ENCODE peak calls at places on chromosomes 13 and 19, in five cellular contexts. D is gastrocnemius medialis, A is right lobe of liver, Y is IMR-90, X is prostate gland. L is an unnamed sample.

GRCh38 chr13:113532156-113532806 is 41.8 kb upstream of the DCUN1D2 start:
- DNase-seq in D (no peak), A (no peak), Y (peak), X (no peak), L (peak)

GRCh38 chr19:41708481-41708880 is at the start of gene CEACAM5:
- DNase-seq in D (no peak), A (no peak), Y (no peak), X (no peak), L (no peak)

GRCh38 chr13:34086281-34086680 is 268.3 kb downstream of the RFC3 start:
- DNase-seq in D (no peak), A (no peak), Y (no peak), X (no peak), L (no peak)

GRCh38 chr19:54095136-54095858 is 5.3 kb downstream of the OSCAR start:
- DNase-seq in D (no peak), A (no peak), Y (no peak), X (no peak), L (no peak)

GRCh38 chr19:54160182-54160811 is 776 bp upstream of the LENG1 start:
- DNase-seq in D (no peak), A (peak), Y (peak), X (no peak), L (no peak)

GRCh38 chr13:25981060-25981459 is 70.8 kb downstream of the SHISA2 start:
- DNase-seq in D (no peak), A (no peak), Y (no peak), X (no peak), L (no peak)

GRCh38 chr13:20340759-20341161 is 108.6 kb upstream of the GJB6 start:
- DNase-seq in D (no peak), A (no peak), Y (no peak), X (no peak), L (peak)

GRCh38 chr19:21947775-21948174 is 63.0 kb downstream of the ZNF208 start:
- DNase-seq in D (no peak), A (no peak), Y (no peak), X (no peak), L (no peak)

GRCh38 chr13:30016398-30016797 is 166.0 kb upstream of the UBL3 start:
- DNase-seq in D (no peak), A (no peak), Y (no peak), X (no peak), L (no peak)

GRCh38 chr13:95445116-95445515 is 107.4 kb upstream of the CLDN10 start:
- DNase-seq in D (no peak), A (no peak), Y (no peak), X (no peak), L (no peak)

GRCh38 chr13:73715910-73716257 is 418.3 kb downstream of the KLF12 start:
- DNase-seq in D (no peak), A (no peak), Y (no peak), X (no peak), L (no peak)

GRCh38 chr13:39132286-39132685 is 94.0 kb downstream of the NHLRC3 start:
- DNase-seq in D (no peak), A (no peak), Y (no peak), X (no peak), L (no peak)

GRCh38 chr13:94825507-94825906 is 113.2 kb upstream of the SOX21 start:
- DNase-seq in D (peak), A (no peak), Y (no peak), X (no peak), L (no peak)

GRCh38 chr19:56112313-56112709 is 8.8 kb downstream of the ZNF787 start:
- DNase-seq in D (no peak), A (no peak), Y (no peak), X (no peak), L (no peak)

GRCh38 chr13:99721606-99722384 is 220.5 kb downstream of the TM9SF2 start:
- DNase-seq in D (no peak), A (no peak), Y (no peak), X (no peak), L (no peak)

GRCh38 chr13:112885782-112886268 is 83.2 kb upstream of the MCF2L start:
- DNase-seq in D (peak), A (peak), Y (peak), X (peak), L (peak)

GRCh38 chr13:99119686-99120085 is 81.0 kb upstream of the UBAC2 start:
- DNase-seq in D (no peak), A (no peak), Y (no peak), X (no peak), L (no peak)

GRCh38 chr13:36131931-36132297 is 732 bp upstream of the DCLK1 start:
- DNase-seq in D (peak), A (no peak), Y (no peak), X (no peak), L (no peak)

GRCh38 chr13:36134632-36135031 is 3.5 kb upstream of the DCLK1 start:
- DNase-seq in D (no peak), A (no peak), Y (no peak), X (no peak), L (no peak)

GRCh38 chr13:36135876-36136275 is 4.7 kb upstream of the DCLK1 start:
- DNase-seq in D (no peak), A (no peak), Y (no peak), X (no peak), L (no peak)

GRCh38 chr13:36131215-36131930 is at the start of gene DCLK1:
- DNase-seq in D (peak), A (no peak), Y (no peak), X (peak), L (peak)

GRCh38 chr13:36133950-36134349 is 2.8 kb upstream of the DCLK1 start:
- DNase-seq in D (no peak), A (no peak), Y (no peak), X (no peak), L (no peak)
- TF ChIP-seq CTCF in D (no peak), A (no peak), Y (no peak), X (no peak), L (no peak)

GRCh38 chr19:4830768-4831265 is 695 bp downstream of the TICAM1 start:
- DNase-seq in D (no peak), A (no peak), Y (no peak), X (no peak), L (no peak)

GRCh38 chr19:4832776-4833175 is 1.3 kb upstream of the TICAM1 start:
- DNase-seq in D (no peak), A (no peak), Y (no peak), X (no peak), L (no peak)

GRCh38 chr19:4830332-4830731 is 1.2 kb downstream of the TICAM1 start:
- DNase-seq in D (no peak), A (no peak), Y (no peak), X (no peak), L (no peak)

GRCh38 chr19:4829001-4829712 is 2.4 kb downstream of the TICAM1 start:
- DNase-seq in D (no peak), A (peak), Y (no peak), X (no peak), L (no peak)

GRCh38 chr19:4831351-4832340 is at the start of gene TICAM1:
- DNase-seq in D (peak), A (peak), Y (peak), X (peak), L (peak)
- TF ChIP-seq POLR2A in D (peak), A (peak), Y (peak), X (peak), L (no peak)

GRCh38 chr19:34357431-34357830 is 7.6 kb upstream of the GPI start:
- DNase-seq in D (no peak), A (no peak), Y (no peak), X (no peak), L (no peak)

GRCh38 chr19:34359140-34359953 is 5.6 kb upstream of the GPI start:
- DNase-seq in D (peak), A (peak), Y (peak), X (peak), L (peak)

GRCh38 chr19:34360354-34360909 is 4.6 kb upstream of the GPI start:
- DNase-seq in D (no peak), A (no peak), Y (no peak), X (no peak), L (no peak)

GRCh38 chr19:34362679-34363069 is 2.3 kb upstream of the GPI start:
- DNase-seq in D (no peak), A (no peak), Y (no peak), X (no peak), L (no peak)

DNA sequence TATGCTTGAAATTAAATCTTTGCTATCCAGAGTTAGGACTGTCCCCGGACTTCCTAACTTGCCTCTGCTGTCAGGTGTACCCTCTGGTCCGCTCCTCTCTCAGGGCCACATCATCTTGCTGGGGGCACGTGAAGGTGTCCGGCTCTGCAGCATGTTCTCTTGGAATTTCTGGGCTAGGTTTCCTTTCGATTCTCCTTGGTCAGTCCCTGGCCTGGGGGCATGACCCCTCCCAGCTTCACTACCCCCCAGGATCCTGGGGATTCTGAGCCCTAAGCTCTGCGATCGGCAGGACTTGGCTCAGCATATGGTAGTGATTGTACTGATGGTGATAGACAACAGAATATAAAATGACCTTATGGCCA is 5.1 kb upstream of the GPI start:
- DNase-seq in D (no peak), A (no peak), Y (no peak), X (no peak), L (no peak)
- H3K4me3 ChIP-seq in D (peak), A (peak), Y (peak), X (no peak), L (no peak)

GRCh38 chr13:40530961-40531360 is 135.5 kb downstream of the FOXO1 start:
- DNase-seq in D (no peak), A (no peak), Y (no peak), X (no peak), L (no peak)
- TF ChIP-seq CTCF in D (no peak), A (no peak), Y (no peak), X (no peak), L (no peak)

DNA sequence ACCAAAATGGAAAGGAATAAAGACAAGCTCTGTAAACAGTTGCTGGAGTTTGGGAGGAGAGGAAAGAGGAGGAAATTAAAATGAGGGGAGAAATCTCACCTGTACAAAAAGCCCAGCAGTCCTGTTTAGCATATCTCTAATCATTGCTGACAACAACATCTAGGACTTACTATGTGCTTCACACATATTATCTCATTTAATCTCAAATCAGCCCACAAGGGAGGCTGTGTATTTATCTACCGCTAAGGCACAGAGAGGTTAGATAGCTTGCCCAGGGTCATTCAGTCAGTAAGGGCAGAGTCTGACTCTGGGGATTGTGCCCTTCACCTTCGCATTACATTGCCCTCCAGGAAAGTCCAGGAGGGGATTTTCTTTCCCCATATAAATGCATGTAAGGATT is 233.3 kb downstream of the DLEU7 start:
- DNase-seq in D (no peak), A (no peak), Y (no peak), X (no peak), L (no peak)
- TF ChIP-seq POLR2A in D (no peak), A (no peak), Y (no peak), X (no peak), L (no peak)

GRCh38 chr19:18226956-18227780 is 930 bp upstream of the PDE4C start:
- DNase-seq in D (no peak), A (no peak), Y (no peak), X (no peak), L (no peak)

GRCh38 chr19:18223860-18224524 is 2.2 kb downstream of the PDE4C start:
- DNase-seq in D (no peak), A (peak), Y (no peak), X (no peak), L (no peak)

GRCh38 chr19:18225355-18225701 is 910 bp downstream of the PDE4C start:
- DNase-seq in D (no peak), A (no peak), Y (no peak), X (no peak), L (no peak)

GRCh38 chr19:18224525-18225354 is 1.5 kb downstream of the PDE4C start:
- DNase-seq in D (peak), A (peak), Y (peak), X (peak), L (peak)

GRCh38 chr19:18225702-18226468 is at the start of gene PDE4C:
- DNase-seq in D (no peak), A (peak), Y (no peak), X (no peak), L (no peak)
- H3K4me3 ChIP-seq in D (no peak), A (no peak), Y (no peak), X (no peak), L (no peak)

DNA sequence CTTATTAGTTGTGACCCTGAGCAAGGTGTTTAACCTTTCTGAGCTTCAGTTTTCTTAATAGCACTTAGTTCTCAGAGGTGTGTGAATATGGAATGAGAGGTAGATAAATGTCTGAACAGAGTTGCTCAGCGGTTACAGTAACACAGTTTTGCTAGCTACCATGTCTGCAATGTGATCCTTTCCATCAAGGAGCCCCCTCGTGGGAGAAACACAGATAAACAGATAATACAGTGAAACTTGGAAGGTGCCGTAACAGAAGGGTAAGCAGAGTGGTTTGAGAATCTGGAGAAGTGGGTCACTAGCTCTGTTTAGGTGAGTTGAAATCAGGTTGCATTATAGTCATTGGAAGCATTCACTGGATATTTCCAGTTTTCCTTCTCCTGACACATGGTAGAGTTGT is 38.9 kb downstream of the IRS2 start:
- DNase-seq in D (no peak), A (no peak), Y (no peak), X (no peak), L (no peak)
- TF ChIP-seq CTCF in D (no peak), A (no peak), Y (peak), X (no peak), L (no peak)

GRCh38 chr19:34255546-34255945 is 1.2 kb downstream of the GARRE1 start:
- DNase-seq in D (no peak), A (no peak), Y (no peak), X (no peak), L (no peak)

GRCh38 chr19:34257559-34257924 is 3.2 kb downstream of the GARRE1 start:
- DNase-seq in D (no peak), A (no peak), Y (no peak), X (no peak), L (no peak)

GRCh38 chr19:34256835-34257558 is 2.6 kb downstream of the GARRE1 start:
- DNase-seq in D (peak), A (no peak), Y (no peak), X (no peak), L (peak)

GRCh38 chr19:34254552-34255432 is at the start of gene GARRE1:
- DNase-seq in D (peak), A (peak), Y (peak), X (peak), L (no peak)

GRCh38 chr19:34253711-34254551 is 423 bp upstream of the GARRE1 start:
- DNase-seq in D (no peak), A (peak), Y (peak), X (no peak), L (peak)
- TF ChIP-seq POLR2A in D (peak), A (peak), Y (peak), X (peak), L (peak)

GRCh38 chr19:7685546-7686445 is 5.2 kb downstream of the TRAPPC5 start:
- DNase-seq in D (no peak), A (no peak), Y (no peak), X (no peak), L (no peak)
- H3K4me3 ChIP-seq in D (no peak), A (no peak), Y (no peak), X (no peak), L (no peak)

DNA sequence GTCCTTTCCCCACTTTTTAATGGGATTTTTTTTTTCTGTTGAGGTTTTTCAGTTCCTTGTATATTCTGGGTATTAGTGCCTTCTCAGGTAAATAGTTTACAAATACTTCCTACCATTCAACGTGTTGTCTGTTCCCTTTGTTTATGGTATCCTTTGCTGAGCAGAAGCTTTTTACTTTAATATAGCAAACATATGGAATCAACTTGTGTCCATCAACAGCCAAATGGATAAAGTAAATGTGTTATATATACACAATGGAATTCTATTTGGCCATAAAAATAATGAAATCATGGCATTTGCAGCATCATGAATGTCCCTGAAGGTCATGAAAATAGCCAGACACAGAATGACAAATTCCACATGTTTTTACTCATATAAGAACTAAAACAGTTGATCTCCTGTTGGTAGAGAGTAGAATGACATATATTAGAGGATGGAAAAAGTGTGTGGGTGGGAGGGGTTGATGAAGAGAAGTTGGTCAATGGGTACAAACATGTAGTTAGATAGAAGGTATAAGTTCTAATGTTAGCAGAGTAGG is 500.8 kb downstream of the SLITRK6 start:
- DNase-seq in D (no peak), A (no peak), Y (no peak), X (no peak), L (no peak)
- TF ChIP-seq CTCF in D (no peak), A (no peak), Y (no peak), X (no peak), L (no peak)

L was measured in lower leg skin.